ENCODE peak calls at places on chromosomes 7 and 10, in ten cellular contexts. A is sigmoid colon, Q is heart right ventricle, G is OCI-LY7, E is iPS DF 6.9, B is tibial nerve, N is GM23248, Z is uterus, D is SK-N-SH, U is small intestine. R is an unnamed sample.
A peak's percentile ranks its signal among the peaks of the same experiment; 100 is the strongest.

GRCh38 chr7:46982928-46983327 is 599.0 kb downstream of the TNS3 start:
- DNase-seq in N (no peak), U (no peak), D (no peak), E (no peak), B (no peak), Z (no peak), G (no peak), A (no peak), Q (no peak), R (no peak)

GRCh38 chr10:132557696-132558515 is 20.3 kb downstream of the INPP5A start:
- DNase-seq in A (peak; percentile 50), G (no peak), E (no peak), D (no peak), U (no peak), Z (peak; percentile 8), N (no peak), B (no peak), Q (no peak), R (peak; percentile 46)

GRCh38 chr7:3244241-3244814 is 56.7 kb upstream of the SDK1 start:
- DNase-seq in E (no peak), Q (no peak), U (no peak), A (no peak), D (peak; percentile 83), N (peak; percentile 33), Z (no peak), G (no peak), B (no peak), R (no peak)

GRCh38 chr10:111221682-111222470 is 145.0 kb downstream of the ADRA2A start:
- DNase-seq in G (no peak), B (no peak), D (no peak), N (peak; percentile 29), A (no peak), Q (no peak), E (no peak), U (no peak), Z (peak; percentile 20), R (no peak)

GRCh38 chr7:117872565-117873055 is 631 bp downstream of the CTTNBP2 start:
- DNase-seq in N (peak; percentile 2), D (no peak), B (peak; percentile 24), A (peak; percentile 68), G (no peak), U (peak; percentile 16), E (no peak), Z (peak; percentile 36), Q (peak; percentile 18), R (peak; percentile 73)

GRCh38 chr10:82934429-82934828 is 1059.4 kb downstream of the NRG3 start:
- DNase-seq in N (no peak), U (peak; percentile 51), D (peak; percentile 1), B (no peak), Q (no peak), A (no peak), Z (no peak), G (peak; percentile 4), E (no peak), R (no peak)

GRCh38 chr7:22709857-22710256 is 17.1 kb upstream of the IL6 start:
- DNase-seq in Z (no peak), U (no peak), B (no peak), E (no peak), G (peak; percentile 65), N (no peak), Q (no peak), D (no peak), A (no peak), R (no peak)

GRCh38 chr10:61835069-61835908 is 66.2 kb upstream of the ARID5B start:
- DNase-seq in U (peak; percentile 58), A (no peak), E (peak; percentile 20), G (peak; percentile 44), B (no peak), N (peak; percentile 83), Q (no peak), Z (peak; percentile 18), D (peak; percentile 15), R (no peak)

GRCh38 chr10:62048919-62049636 is 147.6 kb downstream of the ARID5B start:
- DNase-seq in B (peak; percentile 90), N (peak; percentile 100), Q (peak; percentile 75), U (peak; percentile 66), G (peak; percentile 51), E (peak; percentile 43), Z (peak; percentile 97), A (peak; percentile 96), D (peak; percentile 41), R (peak; percentile 85)

GRCh38 chr10:117622471-117623184 is 80.1 kb downstream of the EMX2 start:
- DNase-seq in G (no peak), A (no peak), N (no peak), D (no peak), B (no peak), U (no peak), Z (no peak), E (no peak), Q (no peak), R (no peak)

GRCh38 chr7:48274662-48275061 is 103.4 kb downstream of the ABCA13 start:
- DNase-seq in B (no peak), G (no peak), Q (no peak), E (no peak), N (peak; percentile 18), D (no peak), A (no peak), U (no peak), Z (no peak), R (no peak)

GRCh38 chr7:138243430-138243829 is 167.2 kb downstream of the AKR1D1 start:
- DNase-seq in E (peak; percentile 97), A (no peak), D (no peak), G (no peak), Z (peak; percentile 20), U (no peak), B (no peak), Q (no peak), N (no peak), R (no peak)

GRCh38 chr7:138235207-138235606 is 158.9 kb downstream of the AKR1D1 start:
- DNase-seq in E (no peak), N (no peak), G (no peak), U (no peak), A (no peak), Q (no peak), D (no peak), Z (no peak), B (no peak), R (no peak)

GRCh38 chr7:138237995-138238394 is 161.7 kb downstream of the AKR1D1 start:
- DNase-seq in E (no peak), D (no peak), N (no peak), Q (no peak), Z (no peak), G (no peak), U (no peak), A (no peak), B (no peak), R (no peak)

GRCh38 chr7:138239244-138239643 is 163.0 kb downstream of the AKR1D1 start:
- DNase-seq in A (no peak), Q (no peak), B (no peak), E (no peak), U (no peak), N (no peak), G (no peak), D (no peak), Z (no peak), R (no peak)

GRCh38 chr7:138238734-138239133 is 162.5 kb downstream of the AKR1D1 start:
- DNase-seq in U (no peak), E (no peak), Q (no peak), B (no peak), D (no peak), N (no peak), G (no peak), A (no peak), Z (no peak), R (no peak)
- H3K4me3 ChIP-seq in U (no peak overlapping the region), E (no peak overlapping the region), Q (no peak overlapping the region), B (no peak overlapping the region), D (no peak overlapping the region), N (no peak overlapping the region), G (no peak overlapping the region), A (no peak overlapping the region), Z (no peak overlapping the region), R (no peak overlapping the region)

GRCh38 chr10:1095498-1095897 is 39.3 kb downstream of the WDR37 start:
- DNase-seq in A (no peak), U (no peak), N (no peak), E (no peak), D (no peak), Z (no peak), Q (no peak), B (no peak), G (no peak), R (no peak)
- H3K27ac ChIP-seq in A (no peak overlapping the region), U (no peak overlapping the region), N (no peak overlapping the region), E (no peak overlapping the region), D (no peak overlapping the region), Z (no peak overlapping the region), Q (no peak overlapping the region), B (no peak overlapping the region), G (no peak overlapping the region), R (no peak overlapping the region)

GRCh38 chr10:17278607-17279240 is 50.7 kb downstream of the VIM start:
- DNase-seq in D (no peak), N (no peak), Z (no peak), Q (no peak), G (no peak), A (no peak), U (peak; percentile 73), E (no peak), B (no peak), R (no peak)
- H3K4me3 ChIP-seq in D (no peak overlapping the region), N (no peak overlapping the region), Z (no peak overlapping the region), Q (no peak overlapping the region), G (no peak overlapping the region), A (no peak overlapping the region), U (no peak overlapping the region), E (no peak overlapping the region), B (no peak overlapping the region), R (no peak overlapping the region)

GRCh38 chr7:102254521-102254920 is 32.1 kb upstream of the SH2B2 start:
- DNase-seq in Z (no peak), G (no peak), E (no peak), Q (no peak), B (no peak), N (no peak), D (no peak), U (no peak), A (no peak), R (peak; percentile 19)

GRCh38 chr7:102252373-102252982 is 34.2 kb upstream of the SH2B2 start:
- DNase-seq in A (no peak), G (no peak), U (no peak), Z (no peak), N (no peak), B (no peak), Q (no peak), E (no peak), D (peak; percentile 68), R (no peak)

GRCh38 chr7:102255501-102255900 is 31.2 kb upstream of the SH2B2 start:
- DNase-seq in A (no peak), D (no peak), U (no peak), N (no peak), Z (no peak), Q (no peak), G (no peak), B (no peak), E (no peak), R (no peak)

GRCh38 chr7:102253076-102253972 is 33.3 kb upstream of the SH2B2 start:
- DNase-seq in B (no peak), Z (no peak), D (no peak), Q (no peak), A (no peak), G (no peak), U (no peak), E (no peak), N (no peak), R (no peak)

DNA sequence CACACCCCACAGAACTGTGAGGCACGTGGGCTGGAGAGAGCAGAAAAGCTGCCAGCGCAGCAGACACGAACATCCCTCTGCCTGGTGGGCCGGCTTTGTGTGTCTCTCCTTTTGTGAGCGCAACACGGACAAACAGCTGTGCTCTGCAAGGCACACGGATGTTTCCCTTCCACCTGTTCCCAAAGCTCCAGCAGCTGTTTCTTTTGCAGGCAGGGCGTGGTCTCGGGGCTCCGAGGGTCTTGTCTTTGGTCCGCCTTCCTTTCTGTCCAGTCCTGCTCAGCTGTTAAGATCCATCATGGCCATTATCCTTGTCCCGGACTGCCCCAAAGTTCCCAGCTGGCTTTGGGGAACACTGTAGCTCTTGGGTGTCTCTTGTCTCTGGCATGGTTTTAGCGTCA is 32.7 kb upstream of the SH2B2 start:
- DNase-seq in E (no peak), B (no peak), Q (no peak), Z (no peak), N (no peak), A (no peak), G (no peak), U (no peak), D (no peak), R (no peak)
- H3K27ac ChIP-seq in E (no peak overlapping the region), B (no peak overlapping the region), Q (no peak overlapping the region), Z (no peak overlapping the region), N (no peak overlapping the region), A (no peak overlapping the region), G (no peak overlapping the region), U (no peak overlapping the region), D (no peak overlapping the region), R (no peak overlapping the region)